ENCODE peak calls at places on chromosome 22, in four cellular contexts. A is heart left ventricle, J is GM23248, C is dorsolateral prefrontal cortex. I is an unnamed sample.

GRCh38 chr22:46632646-46633249 is 12.6 kb downstream of the GRAMD4 start:
- DNase-seq in A (no peak), J (no peak), C (no peak), I (no peak)

GRCh38 chr22:48407256-48407955 is 1420.3 kb downstream of the BRD1 start:
- DNase-seq in A (no peak), J (no peak), C (no peak), I (no peak)

GRCh38 chr22:25875461-25875860 is 133.5 kb downstream of the MYO18B start:
- DNase-seq in A (no peak), J (no peak), C (no peak), I (no peak)

GRCh38 chr22:44567846-44568493 is 69.9 kb upstream of the RTL6 start:
- DNase-seq in A (no peak), J (peak; percentile 52), C (no peak), I (no peak)

GRCh38 chr22:27108425-27109114 is 451.2 kb downstream of the MIAT start:
- DNase-seq in A (peak; percentile 66), J (no peak), C (no peak), I (no peak)

GRCh38 chr22:45201678-45202332 is 38.1 kb downstream of the NUP50 start:
- DNase-seq in A (no peak), J (no peak), C (no peak), I (peak; percentile 68)

GRCh38 chr22:38657248-38657909 is 941 bp downstream of the CBY1 start:
- DNase-seq in A (no peak), J (peak; percentile 47), C (no peak), I (no peak)

GRCh38 chr22:24583221-24583971 is 9.5 kb downstream of the LRRC75B start:
- DNase-seq in A (no peak), J (peak; percentile 28), C (no peak), I (no peak)

GRCh38 chr22:27474711-27475547 is 326.6 kb downstream of the MN1 start:
- DNase-seq in A (no peak), J (peak; percentile 96), C (no peak), I (peak; percentile 74)

GRCh38 chr22:35150163-35151107 is 84.5 kb downstream of the ISX start:
- DNase-seq in A (peak; percentile 65), J (peak; percentile 48), C (peak; percentile 59), I (no peak)

GRCh38 chr22:21754523-21755128 is 19.0 kb upstream of the YPEL1 start:
- DNase-seq in A (peak; percentile 56), J (peak; percentile 44), C (peak; percentile 55), I (no peak)

GRCh38 chr22:36222887-36223450 is 16.4 kb downstream of the APOL2 start:
- DNase-seq in A (no peak), J (no peak), C (no peak), I (no peak)

GRCh38 chr22:25395915-25396314 is 168.6 kb upstream of the GRK3 start:
- DNase-seq in A (no peak), J (no peak), C (no peak), I (no peak)

GRCh38 chr22:17672417-17672991 is 33.9 kb downstream of the BCL2L13 start:
- DNase-seq in A (no peak), J (no peak), C (peak; percentile 23), I (no peak)

GRCh38 chr22:47586946-47587345 is 824.5 kb downstream of the TBC1D22A start:
- DNase-seq in A (no peak), J (no peak), C (no peak), I (no peak)

GRCh38 chr22:27857441-27857840 is 55.9 kb upstream of the MN1 start:
- DNase-seq in A (no peak), J (peak; percentile 85), C (no peak), I (peak; percentile 55)

GRCh38 chr22:46577361-46578249 is 40.2 kb upstream of the CELSR1 start:
- DNase-seq in A (peak; percentile 42), J (peak; percentile 44), C (no peak), I (no peak)

GRCh38 chr22:45235851-45236342 is 4.8 kb downstream of the KIAA0930 start:
- DNase-seq in A (no peak), J (no peak), C (no peak), I (no peak)

GRCh38 chr22:44341431-44342346 is 28.9 kb upstream of the SHISAL1 start:
- DNase-seq in A (no peak), J (peak; percentile 42), C (no peak), I (no peak)

GRCh38 chr22:20641198-20641892 is 132.6 kb upstream of the SERPIND1 start:
- DNase-seq in A (no peak), J (no peak), C (no peak), I (no peak)

GRCh38 chr22:24526191-24526590 is 28.7 kb downstream of the GUCD1 start:
- DNase-seq in A (no peak), J (peak; percentile 14), C (no peak), I (no peak)

GRCh38 chr22:46462726-46463371 is 74.6 kb downstream of the CELSR1 start:
- DNase-seq in A (no peak), J (peak; percentile 87), C (no peak), I (peak; percentile 60)

GRCh38 chr22:16975155-16975885 is 32.7 kb downstream of the GAB4 start:
- DNase-seq in A (no peak), J (no peak), C (no peak), I (no peak)

GRCh38 chr22:27124336-27125023 is 467.1 kb downstream of the MIAT start:
- DNase-seq in A (peak; percentile 71), J (peak; percentile 45), C (no peak), I (no peak)

GRCh38 chr22:26534166-26534855 is 22.0 kb upstream of the TFIP11 start:
- DNase-seq in A (no peak), J (no peak), C (no peak), I (no peak)

GRCh38 chr22:47408409-47408808 is 646.0 kb downstream of the TBC1D22A start:
- DNase-seq in A (no peak), J (no peak), C (no peak), I (no peak)

GRCh38 chr22:35622132-35622913 is 5.2 kb upstream of the MB start:
- DNase-seq in A (peak; percentile 80), J (no peak), C (peak; percentile 13), I (no peak)

GRCh38 chr22:18954333-18954732 is 18.2 kb upstream of the PRODH start:
- DNase-seq in A (peak; percentile 67), J (peak; percentile 71), C (peak; percentile 79), I (no peak)

GRCh38 chr22:20786536-20786979 is 12.6 kb downstream of the SERPIND1 start:
- DNase-seq in A (peak; percentile 32), J (no peak), C (no peak), I (no peak)

GRCh38 chr22:47067911-47068654 is 305.6 kb downstream of the TBC1D22A start:
- DNase-seq in A (no peak), J (no peak), C (no peak), I (no peak)

GRCh38 chr22:27552863-27553262 is 248.7 kb downstream of the MN1 start:
- DNase-seq in A (no peak), J (no peak), C (no peak), I (no peak)

GRCh38 chr22:20972014-20972797 is 5.2 kb downstream of the AIFM3 start:
- DNase-seq in A (no peak), J (peak; percentile 30), C (no peak), I (no peak)

GRCh38 chr22:33512961-33513360 is 407.3 kb downstream of the LARGE1 start:
- DNase-seq in A (no peak), J (no peak), C (no peak), I (no peak)
- H3K4me3 ChIP-seq in A (no peak overlapping the region), J (no peak overlapping the region), C (no peak overlapping the region), I (no peak overlapping the region)

GRCh38 chr22:49481651-49482399 is 345.8 kb downstream of the BRD1 start:
- DNase-seq in A (no peak), J (no peak), C (no peak), I (no peak)
- H3K4me3 ChIP-seq in A (no peak overlapping the region), J (no peak overlapping the region), C (peak overlapping the region; percentile 45), I (no peak overlapping the region)

GRCh38 chr22:50551160-50551752 is 5.6 kb downstream of the KLHDC7B start:
- DNase-seq in A (no peak), J (no peak), C (no peak), I (no peak)

GRCh38 chr22:50548046-50548912 is 2.6 kb downstream of the KLHDC7B start:
- DNase-seq in A (no peak), J (peak; percentile 45), C (no peak), I (no peak)

GRCh38 chr22:50550395-50550794 is 4.7 kb downstream of the KLHDC7B start:
- DNase-seq in A (no peak), J (no peak), C (no peak), I (no peak)

GRCh38 chr22:50547231-50547851 is 1.6 kb downstream of the KLHDC7B start:
- DNase-seq in A (no peak), J (no peak), C (no peak), I (no peak)

DNA sequence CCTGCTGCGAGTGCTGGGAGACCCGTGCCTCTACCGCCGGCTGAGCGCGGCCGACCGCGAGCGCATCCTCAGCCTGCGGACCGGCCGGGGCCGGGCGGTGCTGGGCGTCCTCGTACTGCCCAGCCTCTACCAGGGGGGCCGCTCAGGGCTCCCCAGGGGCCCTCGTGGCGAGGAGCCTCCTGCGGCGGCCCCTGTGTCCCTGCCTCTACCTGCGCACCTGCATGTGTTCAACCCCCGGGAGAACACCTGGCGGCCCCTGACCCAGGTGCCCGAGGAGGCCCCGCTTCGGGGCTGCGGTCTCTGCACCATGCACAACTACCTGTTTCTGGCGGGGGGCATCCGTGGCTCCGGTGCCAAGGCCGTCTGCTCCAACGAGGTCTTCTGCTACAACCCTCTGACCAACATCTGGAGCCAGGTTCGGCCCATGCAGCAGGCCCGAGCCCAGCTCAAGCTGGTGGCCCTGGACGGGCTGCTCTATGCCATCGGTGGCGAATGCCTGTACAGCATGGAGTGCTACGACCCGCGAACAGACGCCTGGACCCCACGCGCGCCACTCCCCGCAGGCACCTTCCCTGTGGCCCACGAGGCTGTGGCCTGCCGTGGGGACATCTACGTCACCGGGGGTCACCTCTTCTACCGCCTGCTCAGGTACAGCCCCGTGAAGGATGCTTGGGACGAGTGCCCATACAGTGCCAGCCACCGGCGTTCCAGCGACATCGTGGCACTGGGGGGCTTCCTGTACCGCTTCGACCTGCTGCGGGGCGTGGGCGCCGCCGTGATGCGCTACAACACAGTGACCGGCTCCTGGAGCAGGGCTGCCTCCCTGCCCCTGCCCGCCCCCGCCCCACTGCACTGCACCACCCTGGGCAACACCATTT is 3.5 kb downstream of the KLHDC7B start:
- DNase-seq in A (no peak), J (no peak), C (no peak), I (no peak)
- H3K4me3 ChIP-seq in A (peak overlapping the region; percentile 33), J (no peak overlapping the region), C (peak overlapping the region; percentile 53), I (no peak overlapping the region)

GRCh38 chr22:29243874-29244446 is 23.8 kb downstream of the RHBDD3 start:
- DNase-seq in A (no peak), J (no peak), C (no peak), I (no peak)
- H3K4me3 ChIP-seq in A (no peak overlapping the region), J (no peak overlapping the region), C (no peak overlapping the region), I (no peak overlapping the region)

DNA sequence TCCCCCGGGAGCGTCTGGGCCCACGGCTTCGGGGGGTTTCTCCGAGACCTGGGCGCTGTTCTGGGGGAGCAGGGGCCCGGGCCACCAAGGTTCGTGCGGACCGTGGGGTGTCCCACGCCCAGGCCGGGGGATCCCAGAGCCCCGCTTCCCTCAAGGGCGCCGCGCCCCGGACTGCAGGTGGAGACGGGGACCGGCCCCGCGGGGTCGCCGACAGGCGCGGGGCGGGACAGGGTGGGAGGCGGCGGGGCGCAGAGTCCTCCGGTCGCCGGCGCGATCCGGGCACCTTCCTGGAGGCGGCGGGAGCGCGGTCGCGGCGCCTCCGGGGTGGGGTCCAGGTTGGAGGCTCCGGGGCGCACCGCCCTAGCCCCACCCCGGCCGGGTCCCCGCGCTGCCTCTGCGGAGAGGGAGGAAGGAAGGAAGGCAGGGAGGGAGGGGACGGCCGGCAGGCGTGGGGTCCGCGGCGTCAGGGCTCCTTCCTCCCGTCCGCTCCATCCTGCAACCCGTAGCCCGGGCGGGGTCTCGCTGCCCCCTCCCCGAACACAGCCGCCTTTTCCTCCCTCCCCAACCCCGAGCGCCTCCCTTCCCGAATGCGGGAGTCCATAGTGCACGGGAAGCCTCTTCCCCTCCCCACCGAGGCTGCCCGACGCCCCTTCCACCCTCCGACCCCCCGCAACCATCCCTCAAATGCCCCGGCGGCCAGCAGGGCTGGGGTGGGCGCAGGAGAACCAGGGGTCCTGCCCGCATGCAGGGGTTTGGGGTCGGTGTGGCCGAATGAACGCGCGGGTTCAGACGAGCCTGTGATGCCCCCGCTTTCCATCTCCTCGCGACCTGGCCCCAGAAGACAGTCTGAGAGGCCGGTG is 4.3 kb upstream of the ZBED4 start:
- DNase-seq in A (no peak), J (no peak), C (no peak), I (no peak)
- H3K4me3 ChIP-seq in A (peak overlapping the region; percentile 56), J (no peak overlapping the region), C (peak overlapping the region; percentile 59), I (no peak overlapping the region)

I was measured in BJ.